ENCODE peak calls at places on chromosomes 3 and 15, in six cellular contexts. Q is B cell, N is lower leg skin, L is bronchial epithelial cell, X is AG04449, C is astrocyte of the spinal cord. K is an unnamed sample.

GRCh38 chr15:39553947-39554731 is 26.7 kb upstream of the THBS1 start:
- DNase-seq in Q (no peak), N (no peak), L (peak; percentile 34), X (no peak), C (no peak), K (no peak)

GRCh38 chr3:14039149-14039548 is 85.5 kb downstream of the CHCHD4 start:
- DNase-seq in Q (no peak), N (no peak), L (no peak), X (no peak), C (no peak), K (no peak)

GRCh38 chr3:191387441-191388077 is 57.2 kb upstream of the UTS2B start:
- DNase-seq in Q (no peak), N (no peak), L (no peak), X (no peak), C (peak; percentile 27), K (no peak)

GRCh38 chr3:165283328-165283727 is 87.1 kb upstream of the SLITRK3 start:
- DNase-seq in Q (no peak), N (no peak), L (no peak), X (no peak), C (no peak), K (no peak)

GRCh38 chr3:179750720-179751328 is 98.0 kb downstream of the USP13 start:
- DNase-seq in Q (no peak), N (no peak), L (peak; percentile 21), X (no peak), C (peak; percentile 45), K (peak; percentile 54)

GRCh38 chr3:191070762-191071365 is 128.2 kb upstream of the OSTN start:
- DNase-seq in Q (no peak), N (no peak), L (peak; percentile 53), X (no peak), C (peak; percentile 22), K (no peak)

GRCh38 chr15:41561777-41562145 is 2.7 kb downstream of the TYRO3 start:
- DNase-seq in Q (no peak), N (no peak), L (no peak), X (no peak), C (peak; percentile 72), K (no peak)

GRCh38 chr3:23763040-23763477 is 42.7 kb upstream of the UBE2E1 start:
- DNase-seq in Q (no peak), N (no peak), L (no peak), X (no peak), C (peak; percentile 55), K (no peak)

GRCh38 chr3:24963762-24964625 is 464.1 kb upstream of the RARB start:
- DNase-seq in Q (no peak), N (no peak), L (peak; percentile 32), X (no peak), C (peak; percentile 58), K (no peak)

GRCh38 chr3:100245932-100246331 is 14.9 kb upstream of the TBC1D23 start:
- DNase-seq in Q (no peak), N (no peak), L (no peak), X (no peak), C (peak; percentile 46), K (no peak)

GRCh38 chr3:100289339-100289738 is 28.5 kb downstream of the TBC1D23 start:
- DNase-seq in Q (no peak), N (no peak), L (no peak), X (no peak), C (no peak), K (no peak)

GRCh38 chr3:135229018-135229495 is 434.0 kb downstream of the EPHB1 start:
- DNase-seq in Q (no peak), N (no peak), L (no peak), X (no peak), C (no peak), K (peak; percentile 59)
- TF ChIP-seq CTCF in Q (no peak), N (no peak), L (no peak), X (no peak), C (no peak), K (no peak)

DNA sequence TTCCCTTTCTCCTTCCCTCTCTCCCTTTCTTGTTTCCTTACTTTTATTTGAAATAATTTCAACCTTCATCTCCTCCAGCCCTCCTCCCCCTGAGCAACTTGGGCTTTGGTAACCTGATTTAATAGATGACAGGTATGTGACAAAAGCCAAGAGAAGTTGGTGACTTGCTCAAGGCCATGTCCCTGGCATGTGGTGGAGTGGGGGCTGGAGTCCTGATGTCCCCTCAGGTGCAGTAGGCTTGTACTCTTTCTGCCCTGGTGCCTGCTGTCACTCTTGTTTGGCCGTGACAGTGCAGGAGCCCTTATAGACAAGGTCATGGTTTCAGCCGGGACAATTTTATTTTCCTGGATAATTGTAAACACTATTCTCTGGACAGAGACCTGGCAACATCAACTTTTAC is 152.7 kb downstream of the SV2B start:
- DNase-seq in Q (no peak), N (no peak), L (no peak), X (no peak), C (no peak), K (no peak)
- TF ChIP-seq CTCF in Q (no peak), N (no peak), L (no peak), X (no peak), C (no peak), K (no peak)

DNA sequence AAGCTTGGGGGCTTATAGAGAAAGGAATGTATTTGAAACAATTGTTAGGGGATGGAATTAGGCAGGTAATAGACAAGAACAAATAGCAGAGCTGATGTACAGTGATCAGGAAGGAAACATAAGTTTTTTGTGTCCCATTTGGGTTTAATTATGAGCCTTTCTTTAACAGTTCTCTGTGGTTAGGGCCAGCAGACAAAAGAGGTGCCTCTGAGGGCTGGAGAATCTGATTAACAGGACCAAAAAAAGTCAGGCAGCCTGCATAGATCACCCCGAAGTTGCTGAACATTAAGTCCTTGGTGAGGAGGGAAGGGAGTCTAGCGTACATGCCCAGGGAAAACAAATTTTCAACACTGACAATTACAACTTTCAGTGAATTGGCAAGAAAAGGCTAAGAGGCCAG is 88.6 kb upstream of the SPRED1 start:
- DNase-seq in Q (no peak), N (no peak), L (no peak), X (no peak), C (no peak), K (no peak)
- TF ChIP-seq CTCF in Q (no peak), N (no peak), L (no peak), X (no peak), C (no peak), K (no peak)

DNA sequence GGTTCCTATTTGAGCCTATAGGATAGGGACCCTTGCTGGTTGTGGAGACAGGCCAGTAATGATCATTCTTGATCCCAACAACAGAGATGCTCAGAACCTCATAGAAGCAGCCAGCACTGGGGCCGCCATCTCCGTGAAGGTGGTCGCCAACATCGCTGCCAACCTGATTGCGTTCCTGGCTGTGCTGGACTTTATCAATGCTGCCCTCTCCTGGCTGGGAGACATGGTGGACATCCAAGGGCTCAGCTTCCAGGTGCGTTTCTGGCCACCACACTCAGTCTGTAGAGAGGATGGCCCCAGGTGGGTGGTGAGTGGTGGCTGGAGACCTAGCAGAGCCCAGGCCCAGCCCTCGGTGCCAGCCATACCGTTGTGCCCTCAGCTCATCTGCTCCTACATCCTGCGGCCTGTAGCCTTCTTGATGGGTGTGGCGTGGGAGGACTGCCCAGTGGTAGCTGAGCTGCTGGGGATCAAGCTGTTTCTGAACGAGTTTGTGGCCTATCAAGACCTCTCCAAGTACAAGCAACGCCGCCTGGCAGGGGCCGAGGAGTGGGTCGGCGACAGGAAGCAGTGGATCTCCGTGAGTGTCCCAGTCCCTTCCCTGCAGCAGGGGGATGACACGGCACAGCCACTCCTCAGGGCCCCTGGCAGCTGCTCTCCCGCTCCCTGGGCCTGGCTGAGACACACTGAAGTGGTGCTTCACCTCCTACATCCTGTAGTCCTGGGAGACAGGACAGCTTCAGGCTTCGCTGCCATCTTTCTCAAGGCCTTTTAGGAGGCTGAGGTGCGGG is 46.5 kb upstream of the PDE8A start:
- DNase-seq in Q (no peak), N (no peak), L (no peak), X (no peak), C (no peak), K (no peak)
- TF ChIP-seq CTCF in Q (no peak), N (no peak), L (peak; percentile 13), X (no peak), C (peak; percentile 35), K (peak; percentile 33)

GRCh38 chr3:115347737-115348136 is 200.6 kb upstream of the ZBTB20 start:
- DNase-seq in Q (no peak), N (no peak), L (no peak), X (no peak), C (no peak), K (no peak)
- TF ChIP-seq CTCF in Q (no peak), N (no peak), L (no peak), X (no peak), C (no peak), K (no peak)

DNA sequence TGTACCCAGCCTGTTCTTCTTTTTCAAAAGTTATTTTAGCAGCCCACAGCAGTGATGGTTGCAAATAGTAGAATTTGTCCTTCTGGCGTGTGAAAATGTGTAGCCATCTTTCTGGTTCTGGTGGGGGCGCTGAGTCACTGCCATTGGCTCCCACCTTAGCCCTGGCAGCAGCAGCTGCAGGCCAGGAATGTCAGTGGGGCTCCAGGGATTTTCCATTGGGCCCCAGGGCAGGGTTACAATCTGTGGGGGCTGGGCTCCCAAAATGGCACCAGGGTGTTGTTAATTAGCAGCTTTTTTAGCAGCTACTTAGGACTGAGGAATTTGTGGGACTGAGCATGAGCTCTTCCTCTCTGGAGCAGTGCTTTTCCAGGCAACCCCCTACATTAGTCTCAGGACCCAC is 38.9 kb downstream of the TOPAZ1 start:
- DNase-seq in Q (no peak), N (no peak), L (no peak), X (no peak), C (no peak), K (no peak)
- TF ChIP-seq CTCF in Q (no peak), N (no peak), L (no peak), X (no peak), C (no peak), K (no peak)

DNA sequence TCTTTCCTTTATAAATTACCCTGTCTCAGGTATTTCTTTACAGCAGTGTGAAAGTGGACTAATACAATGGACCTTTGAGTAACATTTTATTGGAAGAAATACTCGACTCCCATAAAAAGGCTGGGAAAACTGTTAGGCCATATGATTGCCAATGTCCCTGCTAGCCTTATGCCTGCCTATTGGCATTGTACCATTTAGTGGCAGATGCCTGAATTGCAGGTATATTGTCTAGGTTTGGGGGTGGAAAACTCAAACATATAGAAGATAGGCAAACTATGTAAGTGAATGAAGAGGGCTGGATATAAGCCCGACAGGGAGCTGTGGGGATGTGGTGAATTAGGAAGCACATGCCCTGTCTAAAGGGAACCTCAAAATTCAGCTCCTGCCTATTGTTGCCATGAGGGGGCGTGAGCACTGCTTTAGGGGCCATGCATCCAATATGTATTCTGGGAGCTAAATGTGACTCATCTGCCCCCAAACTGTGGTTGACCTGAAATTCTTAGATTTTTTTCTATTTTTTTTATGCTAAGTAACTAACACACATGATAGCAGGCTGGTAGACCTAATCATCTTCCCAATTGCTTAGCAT is 65.2 kb upstream of the TRA2B start:
- DNase-seq in Q (no peak), N (peak; percentile 40), L (peak; percentile 37), X (no peak), C (no peak), K (peak; percentile 15)
- TF ChIP-seq CTCF in Q (peak; percentile 15), N (no peak), L (peak; percentile 40), X (peak; percentile 41), C (peak; percentile 34), K (peak; percentile 45)

K was measured in osteocyte.